ENCODE peak calls at places on chromosomes 2 and 18, in four cellular contexts. B is stimulated activated CD4-positive, alpha-beta T cell treated with anti-CD3 and anti-CD28 coated beads, TNF-alpha, amount 100 ng/mL, for 1 hour; R is activated CD4-positive, alpha-beta T cell treated with anti-CD3 and anti-CD28 coated beads, Interleukin-2, amount 50 U/mL, for 48 hours; F is HS-5. P is an unnamed sample.

GRCh38 chr2:121376851-121377250 is 91.8 kb upstream of the TFCP2L1 start:
- DNase-seq in B (no peak), R (no peak), F (no peak), P (no peak)

GRCh38 chr2:83282851-83283250 is 1176.2 kb downstream of the SUCLG1 start:
- DNase-seq in B (no peak), R (no peak), F (no peak), P (no peak)

GRCh38 chr2:176115883-176116813 is at the start of gene HOXD10:
- DNase-seq in B (no peak), R (no peak), F (no peak), P (no peak)

GRCh38 chr18:12906119-12906518 is 22.1 kb upstream of the PTPN2 start:
- DNase-seq in B (no peak), R (no peak), F (no peak), P (no peak)

GRCh38 chr2:234764378-234764777 is 187.4 kb upstream of the SH3BP4 start:
- DNase-seq in B (no peak), R (no peak), F (no peak), P (no peak)

GRCh38 chr2:176581557-176582150 is 312.4 kb downstream of the MTX2 start:
- DNase-seq in B (no peak), R (no peak), F (no peak), P (no peak)

GRCh38 chr18:2909431-2910140 is 62.8 kb downstream of the EMILIN2 start:
- DNase-seq in B (no peak), R (no peak), F (no peak), P (no peak)

GRCh38 chr2:4973973-4974372 is 718.2 kb upstream of the SOX11 start:
- DNase-seq in B (no peak), R (no peak), F (no peak), P (no peak)

GRCh38 chr2:192002418-192002817 is 155.5 kb upstream of the CAVIN2 start:
- DNase-seq in B (no peak), R (no peak), F (no peak), P (no peak)

GRCh38 chr2:105747997-105748396 is 3.3 kb downstream of the NCK2 start:
- DNase-seq in B (no peak), R (no peak), F (no peak), P (no peak)